ENCODE peak calls at places on chromosomes 11 and 22, in six cellular contexts. S is HCT116, Q is neuronal stem cell, L is spleen, O is prostate gland, I is dorsolateral prefrontal cortex. Z is an unnamed sample.

GRCh38 chr22:26903030-26903856 is 245.9 kb downstream of the MIAT start:
- DNase-seq in S (no peak), Q (peak; percentile 47), L (no peak), O (no peak), I (peak; percentile 18), Z (no peak)

GRCh38 chr11:86488553-86488952 is 113.9 kb downstream of the CCDC81 start:
- DNase-seq in S (no peak), Q (no peak), L (no peak), O (no peak), I (no peak), Z (no peak)

GRCh38 chr22:48968201-48968959 is 859.3 kb downstream of the BRD1 start:
- DNase-seq in S (peak; percentile 23), Q (no peak), L (peak; percentile 51), O (peak; percentile 28), I (no peak), Z (no peak)

GRCh38 chr11:8830641-8831040 is 80.3 kb upstream of the AKIP1 start:
- DNase-seq in S (no peak), Q (no peak), L (no peak), O (no peak), I (no peak), Z (no peak)

GRCh38 chr11:77590194-77590591 is 440 bp downstream of the AQP11 start:
- DNase-seq in S (no peak), Q (peak; percentile 17), L (no peak), O (peak; percentile 40), I (peak; percentile 64), Z (no peak)

GRCh38 chr11:95520765-95521542 is 268.6 kb downstream of the FAM76B start:
- DNase-seq in S (no peak), Q (no peak), L (no peak), O (peak; percentile 83), I (peak; percentile 4), Z (peak; percentile 98)

GRCh38 chr11:104122008-104122635 is 41.8 kb downstream of the PDGFD start:
- DNase-seq in S (no peak), Q (no peak), L (no peak), O (no peak), I (no peak), Z (no peak)

GRCh38 chr11:116515666-116516184 is 257.1 kb downstream of the BUD13 start:
- DNase-seq in S (no peak), Q (no peak), L (no peak), O (no peak), I (no peak), Z (no peak)

GRCh38 chr11:75673977-75674582 is 5.2 kb upstream of the MAP6 start:
- DNase-seq in S (peak; percentile 43), Q (no peak), L (no peak), O (no peak), I (no peak), Z (peak; percentile 39)

GRCh38 chr11:72013765-72014711 is 15.3 kb downstream of the IL18BP start:
- DNase-seq in S (no peak), Q (no peak), L (no peak), O (no peak), I (no peak), Z (no peak)

GRCh38 chr22:33476206-33476605 is 418.0 kb upstream of the SYN3 start:
- DNase-seq in S (no peak), Q (no peak), L (no peak), O (no peak), I (no peak), Z (no peak)

GRCh38 chr11:57116654-57117053 is 65.1 kb upstream of the LRRC55 start:
- DNase-seq in S (peak; percentile 19), Q (no peak), L (no peak), O (no peak), I (no peak), Z (no peak)

GRCh38 chr11:111320728-111321568 is 22.6 kb downstream of the POU2AF3 start:
- DNase-seq in S (no peak), Q (no peak), L (no peak), O (no peak), I (no peak), Z (no peak)

GRCh38 chr11:128424867-128425285 is 162.5 kb downstream of the ETS1 start:
- DNase-seq in S (no peak), Q (no peak), L (peak; percentile 74), O (no peak), I (no peak), Z (no peak)

GRCh38 chr22:48940266-48940987 is 887.2 kb downstream of the BRD1 start:
- DNase-seq in S (no peak), Q (no peak), L (no peak), O (no peak), I (no peak), Z (no peak)

GRCh38 chr11:129732926-129733325 is 82.7 kb upstream of the TMEM45B start:
- DNase-seq in S (no peak), Q (no peak), L (peak; percentile 42), O (no peak), I (no peak), Z (no peak)

GRCh38 chr22:37046589-37046988 is 5.0 kb upstream of the KCTD17 start:
- DNase-seq in S (no peak), Q (no peak), L (peak; percentile 64), O (no peak), I (no peak), Z (no peak)

GRCh38 chr11:19723572-19724342 is 11.1 kb downstream of the NAV2 start:
- DNase-seq in S (peak; percentile 36), Q (no peak), L (no peak), O (peak; percentile 81), I (no peak), Z (no peak)

GRCh38 chr11:34840736-34841386 is 75.3 kb downstream of the APIP start:
- DNase-seq in S (peak; percentile 62), Q (no peak), L (no peak), O (no peak), I (no peak), Z (no peak)

GRCh38 chr11:88246680-88247079 is 71.4 kb upstream of the RAB38 start:
- DNase-seq in S (no peak), Q (no peak), L (no peak), O (no peak), I (no peak), Z (peak; percentile 73)

GRCh38 chr11:77086521-77087472 is 15.8 kb upstream of the OMP start:
- DNase-seq in S (no peak), Q (no peak), L (peak; percentile 70), O (no peak), I (no peak), Z (no peak)

GRCh38 chr11:1866226-1866625 is 13.3 kb downstream of the LSP1 start:
- DNase-seq in S (no peak), Q (no peak), L (peak; percentile 75), O (no peak), I (no peak), Z (no peak)

GRCh38 chr11:1864831-1865665 is 12.2 kb downstream of the LSP1 start:
- DNase-seq in S (no peak), Q (no peak), L (peak; percentile 77), O (no peak), I (peak; percentile 54), Z (no peak)

GRCh38 chr11:1868056-1868635 is 15.3 kb downstream of the LSP1 start:
- DNase-seq in S (no peak), Q (no peak), L (no peak), O (no peak), I (no peak), Z (no peak)

GRCh38 chr11:1867381-1867780 is 14.5 kb downstream of the LSP1 start:
- DNase-seq in S (no peak), Q (no peak), L (peak; percentile 75), O (no peak), I (no peak), Z (no peak)

GRCh38 chr11:1866776-1867175 is 13.9 kb downstream of the LSP1 start:
- DNase-seq in S (no peak), Q (no peak), L (peak; percentile 70), O (no peak), I (no peak), Z (no peak)
- H3K27ac ChIP-seq in S (no peak overlapping the region), Q (no peak overlapping the region), L (peak overlapping the region; percentile 83), O (no peak overlapping the region), I (no peak overlapping the region), Z (no peak overlapping the region)

DNA sequence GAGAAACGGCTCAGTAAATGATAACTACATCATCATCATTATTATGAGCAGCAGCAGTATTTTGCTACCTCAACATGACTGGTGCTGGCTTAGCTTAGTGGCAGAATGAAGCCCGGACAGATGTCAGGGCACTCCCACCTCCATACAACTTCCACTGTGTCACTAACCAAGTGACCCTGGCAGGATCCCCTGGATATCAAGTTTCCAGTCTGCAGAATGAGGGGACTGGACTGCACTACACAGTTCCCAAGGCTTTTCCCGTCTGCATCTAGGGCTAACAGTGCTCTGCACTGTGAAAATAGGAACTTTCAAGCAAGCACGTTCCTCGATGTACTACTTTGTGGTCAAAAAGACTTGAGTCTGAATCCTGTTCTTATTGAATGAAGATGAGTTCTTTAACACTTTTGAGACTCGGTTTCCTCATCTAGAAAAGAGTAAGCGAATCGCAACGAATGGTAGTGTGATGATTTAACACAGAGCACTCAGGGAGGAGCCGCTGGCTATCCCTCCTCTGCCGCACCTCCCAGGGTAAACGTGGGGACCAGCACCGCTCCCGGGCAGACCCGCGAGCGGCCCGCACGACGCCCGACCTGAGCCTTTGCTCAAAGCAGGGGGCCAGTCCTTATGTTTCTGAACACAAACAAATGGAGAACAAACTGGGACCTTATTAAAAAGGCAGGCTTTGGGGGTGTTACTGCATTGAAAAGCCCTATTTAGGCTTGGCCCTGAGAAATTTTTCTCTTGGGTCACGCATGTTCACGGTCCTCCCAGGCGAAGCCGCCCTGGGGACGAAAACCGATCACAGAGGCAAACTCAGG is 910 bp downstream of the CLTCL1 start:
- DNase-seq in S (no peak), Q (no peak), L (peak; percentile 80), O (no peak), I (no peak), Z (no peak)
- H3K27ac ChIP-seq in S (no peak overlapping the region), Q (no peak overlapping the region), L (peak overlapping the region; percentile 87), O (peak overlapping the region; percentile 59), I (no peak overlapping the region), Z (peak overlapping the region; percentile 92)

GRCh38 chr11:406796-407650 is 7.8 kb downstream of the SIGIRR start:
- DNase-seq in S (peak; percentile 69), Q (peak; percentile 72), L (peak; percentile 98), O (peak; percentile 61), I (no peak), Z (no peak)

GRCh38 chr11:409008-409599 is 5.7 kb downstream of the SIGIRR start:
- DNase-seq in S (no peak), Q (no peak), L (no peak), O (no peak), I (no peak), Z (no peak)

GRCh38 chr11:408154-409007 is 6.4 kb downstream of the SIGIRR start:
- DNase-seq in S (no peak), Q (no peak), L (no peak), O (no peak), I (no peak), Z (no peak)

GRCh38 chr11:405976-406795 is 8.6 kb downstream of the SIGIRR start:
- DNase-seq in S (no peak), Q (no peak), L (no peak), O (no peak), I (no peak), Z (no peak)

DNA sequence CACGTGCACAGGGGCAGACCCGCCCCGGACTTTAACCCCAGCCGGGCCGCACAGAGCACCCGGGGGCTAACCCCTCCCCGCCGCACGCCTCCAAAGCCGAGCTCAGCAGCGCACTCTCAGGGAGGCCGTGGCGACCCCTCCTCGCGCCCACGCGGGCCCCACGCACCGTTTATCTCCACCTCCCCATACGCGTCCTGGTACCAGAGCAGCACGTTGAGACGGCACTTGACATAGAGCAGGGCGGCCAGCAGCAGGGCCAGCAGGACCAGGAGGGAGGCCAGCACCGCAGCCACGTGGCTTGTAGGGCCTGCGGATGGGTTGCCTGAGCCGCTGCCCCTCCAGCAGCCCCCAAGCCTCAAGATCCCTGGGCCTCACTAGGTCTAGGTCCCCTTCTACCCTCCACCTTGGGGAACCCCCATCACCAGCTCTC is 7.1 kb downstream of the SIGIRR start:
- DNase-seq in S (no peak), Q (no peak), L (no peak), O (no peak), I (no peak), Z (no peak)
- H3K27ac ChIP-seq in S (peak overlapping the region; percentile 59), Q (no peak overlapping the region), L (peak overlapping the region; percentile 87), O (no peak overlapping the region), I (no peak overlapping the region), Z (no peak overlapping the region)

GRCh38 chr22:28711820-28712777 is 29.5 kb downstream of the CHEK2 start:
- DNase-seq in S (no peak), Q (no peak), L (no peak), O (no peak), I (no peak), Z (peak; percentile 70)
- H3K27ac ChIP-seq in S (no peak overlapping the region), Q (no peak overlapping the region), L (peak overlapping the region; percentile 15), O (peak overlapping the region; percentile 20), I (no peak overlapping the region), Z (peak overlapping the region; percentile 93)

Z was measured in epithelial cell of prostate.